ENCODE peak calls at places on chromosomes 12 and 14, in five cellular contexts. X, P, A, B and S are unnamed samples.

GRCh38 chr14:30179381-30180130 is 251.9 kb upstream of the PRKD1 start:
- DNase-seq in X (peak), B (no peak), A (no peak), P (no peak), S (no peak)

GRCh38 chr12:108567388-108567787 is 5.0 kb downstream of the ISCU start:
- DNase-seq in A (no peak), B (no peak), X (no peak), P (no peak), S (peak)

GRCh38 chr14:89489796-89490506 is 72.9 kb upstream of the FOXN3 start:
- DNase-seq in P (no peak), B (no peak), X (peak), A (no peak), S (no peak)

GRCh38 chr14:38758661-38759060 is 344.4 kb downstream of the SEC23A start:
- DNase-seq in B (no peak), A (no peak), X (no peak), P (no peak), S (no peak)

GRCh38 chr14:103199141-103199540 is 75.9 kb downstream of the TNFAIP2 start:
- DNase-seq in B (no peak), A (no peak), X (peak), P (no peak), S (no peak)

GRCh38 chr14:103886304-103887169 is 39.2 kb upstream of the PPP1R13B start:
- DNase-seq in A (no peak), P (no peak), X (no peak), B (no peak), S (no peak)

GRCh38 chr12:74889563-74890236 is 319.9 kb downstream of the KCNC2 start:
- DNase-seq in P (no peak), X (peak), B (peak), A (no peak), S (no peak)

GRCh38 chr12:101351682-101352081 is 55.9 kb downstream of the ARL1 start:
- DNase-seq in A (no peak), P (no peak), X (no peak), B (no peak), S (no peak)

GRCh38 chr12:47882796-47883546 is 21.8 kb downstream of the VDR start:
- DNase-seq in P (no peak), A (no peak), X (peak), B (no peak), S (no peak)

GRCh38 chr12:110039085-110039807 is 9.1 kb downstream of the C12orf76 start:
- DNase-seq in P (no peak), B (no peak), A (no peak), X (peak), S (no peak)

GRCh38 chr12:53688134-53688533 is 12.3 kb upstream of the ATP5MC2 start:
- DNase-seq in B (no peak), X (no peak), A (no peak), P (no peak), S (no peak)

GRCh38 chr12:24172031-24172772 is 222.7 kb upstream of the SOX5 start:
- DNase-seq in X (no peak), P (no peak), B (no peak), A (no peak), S (no peak)

GRCh38 chr12:2318286-2318685 is 265.5 kb downstream of the CACNA1C start:
- DNase-seq in B (no peak), X (no peak), P (no peak), A (no peak), S (no peak)

GRCh38 chr14:29925106-29925722 is 2.4 kb downstream of the PRKD1 start:
- DNase-seq in P (no peak), X (peak), A (no peak), B (no peak), S (no peak)

GRCh38 chr14:105602243-105602750 is 75.9 kb downstream of the TMEM121 start:
- DNase-seq in A (no peak), P (no peak), X (no peak), B (no peak), S (no peak)

GRCh38 chr12:40692617-40693502 is 621 bp downstream of the CNTN1 start:
- DNase-seq in A (no peak), P (peak), X (no peak), B (no peak), S (no peak)

GRCh38 chr12:104218935-104219334 is 3.4 kb downstream of the TXNRD1 start:
- DNase-seq in P (no peak), A (no peak), B (peak), X (peak), S (no peak)

GRCh38 chr12:108367436-108367835 is 28.3 kb upstream of the CMKLR1 start:
- DNase-seq in A (no peak), B (no peak), P (peak), X (peak), S (peak)

GRCh38 chr14:22427771-22428228 is 161.2 kb downstream of the DAD1 start:
- DNase-seq in A (no peak), X (peak), B (no peak), P (no peak), S (peak)

GRCh38 chr14:34450542-34450915 is 11.5 kb downstream of the SPTSSA start:
- DNase-seq in B (no peak), A (no peak), X (no peak), P (no peak), S (no peak)

GRCh38 chr12:28082101-28082500 is 108.2 kb upstream of the CCDC91 start:
- DNase-seq in A (no peak), X (no peak), P (no peak), B (no peak), S (no peak)

GRCh38 chr14:61470954-61471279 is 149.5 kb downstream of the PRKCH start:
- DNase-seq in X (no peak), B (no peak), P (no peak), A (no peak), S (no peak)

GRCh38 chr14:76666746-76667145 is 94.5 kb upstream of the VASH1 start:
- DNase-seq in B (no peak), X (no peak), A (no peak), P (no peak), S (no peak)

GRCh38 chr12:124361074-124361965 is 66.4 kb downstream of the RFLNA start:
- DNase-seq in X (no peak), B (no peak), A (no peak), P (no peak), S (no peak)

GRCh38 chr14:28141662-28142061 is 624.9 kb upstream of the FOXG1 start:
- DNase-seq in P (no peak), B (no peak), X (no peak), A (no peak), S (no peak)

GRCh38 chr12:76299536-76300296 is 48.5 kb downstream of the BBS10 start:
- DNase-seq in P (no peak), A (no peak), B (no peak), X (no peak), S (no peak)

GRCh38 chr14:99937475-99938244 is 127.6 kb upstream of the EVL start:
- DNase-seq in B (no peak), X (no peak), P (no peak), A (no peak), S (no peak)

GRCh38 chr12:27048822-27049752 is 26.7 kb downstream of the MED21 start:
- DNase-seq in A (no peak), B (peak), P (no peak), X (peak), S (no peak)

GRCh38 chr12:47391566-47391965 is 311.8 kb upstream of the AMIGO2 start:
- DNase-seq in A (no peak), P (no peak), X (peak), B (no peak), S (no peak)

GRCh38 chr12:120194226-120194533 is 335 bp downstream of the GCN1 start:
- DNase-seq in X (no peak), B (no peak), A (no peak), P (no peak), S (no peak)

GRCh38 chr14:60266021-60266937 is 17.3 kb downstream of the PPM1A start:
- DNase-seq in P (no peak), A (no peak), X (no peak), B (no peak), S (no peak)

GRCh38 chr12:108622425-108622824 is 11.3 kb downstream of the SELPLG start:
- DNase-seq in A (no peak), X (peak), P (no peak), B (no peak), S (peak)

GRCh38 chr12:46487567-46488131 is 115.1 kb upstream of the SLC38A2 start:
- DNase-seq in A (no peak), X (no peak), B (no peak), P (no peak), S (no peak)

GRCh38 chr12:507261-507853 is 47.6 kb downstream of the B4GALNT3 start:
- DNase-seq in P (peak), B (no peak), A (no peak), X (no peak), S (no peak)

GRCh38 chr14:80705241-80705980 is 236.1 kb downstream of the CEP128 start:
- DNase-seq in A (no peak), X (no peak), B (no peak), P (no peak), S (no peak)

DNA sequence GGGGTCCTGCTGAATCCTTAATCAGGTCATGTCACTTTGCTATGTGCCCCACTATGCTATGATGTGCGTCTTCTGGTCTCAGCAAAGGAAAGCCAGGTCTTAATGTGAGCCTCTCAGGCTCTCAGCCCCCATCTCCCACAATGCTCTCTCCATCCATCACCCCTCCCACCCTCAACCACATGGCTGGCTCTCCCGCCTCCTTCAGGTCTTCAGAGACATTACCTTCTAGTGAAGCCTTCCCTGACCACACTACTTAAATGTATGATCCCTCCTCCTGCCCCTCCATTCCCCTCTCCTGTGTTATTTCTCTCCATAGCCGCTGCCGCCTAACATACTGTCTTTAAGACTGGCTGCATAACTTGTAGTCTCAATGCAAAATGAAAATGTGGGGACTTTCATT is 50.5 kb downstream of the KRT80 start:
- DNase-seq in X (no peak), B (no peak), A (no peak), P (no peak), S (no peak)
- TF ChIP-seq CTCF in X (no peak), B (peak), A (no peak), P (no peak), S (no peak)

GRCh38 chr14:37124617-37125016 is 47.8 kb downstream of the SLC25A21 start:
- DNase-seq in B (no peak), X (no peak), P (no peak), A (peak), S (no peak)
- TF ChIP-seq CTCF in B (no peak), X (no peak), P (no peak), A (peak), S (no peak)

DNA sequence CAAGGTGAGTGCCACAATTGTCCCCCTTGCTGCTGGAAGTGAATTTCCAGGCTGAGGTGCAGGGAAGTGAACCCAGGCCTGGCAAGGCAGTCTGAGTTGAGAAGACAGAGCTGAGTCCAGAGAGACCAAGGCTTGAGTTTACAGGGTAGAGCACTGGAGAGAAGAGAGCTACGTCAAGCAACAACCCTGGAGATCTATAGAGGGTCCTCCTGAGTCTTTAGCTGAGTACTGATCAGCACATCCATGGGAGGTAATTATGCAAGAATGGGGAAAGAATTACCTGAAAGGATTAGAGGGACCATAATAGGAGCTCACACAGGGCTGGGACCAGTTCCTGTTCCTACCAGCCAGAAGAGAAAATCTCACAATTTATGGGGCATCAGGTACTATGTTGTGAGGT is 190.7 kb downstream of the NEDD1 start:
- DNase-seq in A (no peak), X (no peak), P (no peak), B (no peak), S (no peak)
- TF ChIP-seq CTCF in A (no peak), X (no peak), P (no peak), B (no peak), S (no peak)

DNA sequence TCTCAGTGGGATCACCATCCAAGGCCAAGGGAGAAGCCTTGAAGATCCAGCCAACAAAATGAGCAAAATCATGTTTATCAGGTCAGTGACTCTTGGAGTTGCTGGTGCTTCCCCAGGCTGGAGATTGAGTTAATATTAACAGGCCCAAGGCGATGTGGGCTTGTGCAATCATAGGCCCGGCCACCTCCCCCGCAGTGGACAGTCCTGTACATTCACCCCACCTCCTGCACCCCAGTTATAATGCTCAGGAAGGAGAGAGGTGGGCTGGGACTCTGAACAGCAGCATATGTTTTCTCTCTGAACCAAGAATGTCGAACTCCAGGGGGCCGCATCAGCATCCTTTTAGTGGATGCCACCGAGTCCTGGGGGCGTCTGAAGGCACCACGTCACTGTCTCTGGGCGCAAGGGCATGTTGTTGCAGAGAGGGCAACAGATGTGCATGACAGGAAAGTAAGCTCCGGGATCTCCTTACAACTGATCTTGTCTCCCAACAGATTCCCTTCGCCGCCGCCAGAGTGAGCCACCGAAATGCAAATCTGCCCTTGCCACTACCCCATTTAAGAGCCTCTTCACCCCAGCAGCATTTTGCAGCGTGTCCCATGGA is 32.2 kb upstream of the SERPINA6 start:
- DNase-seq in A (peak), P (peak), B (no peak), X (peak), S (peak)
- TF ChIP-seq CTCF in A (peak), P (no peak), B (peak), X (peak), S (peak)

GRCh38 chr14:68894123-68894522 is 85.0 kb downstream of the ACTN1 start:
- DNase-seq in A (no peak), B (peak), X (peak), P (no peak), S (no peak)

GRCh38 chr14:68895304-68895703 is 83.8 kb downstream of the ACTN1 start:
- DNase-seq in A (no peak), P (no peak), B (no peak), X (no peak), S (no peak)

GRCh38 chr14:68894802-68895201 is 84.3 kb downstream of the ACTN1 start:
- DNase-seq in B (no peak), A (no peak), X (peak), P (no peak), S (no peak)

GRCh38 chr14:68897559-68898160 is 81.4 kb downstream of the ACTN1 start:
- DNase-seq in X (no peak), P (no peak), A (no peak), B (no peak), S (no peak)

GRCh38 chr14:68896132-68896531 is 83.0 kb downstream of the ACTN1 start:
- DNase-seq in P (no peak), B (no peak), X (no peak), A (no peak), S (no peak)
- TF ChIP-seq CTCF in P (no peak), B (peak), X (peak), A (peak), S (no peak)

DNA sequence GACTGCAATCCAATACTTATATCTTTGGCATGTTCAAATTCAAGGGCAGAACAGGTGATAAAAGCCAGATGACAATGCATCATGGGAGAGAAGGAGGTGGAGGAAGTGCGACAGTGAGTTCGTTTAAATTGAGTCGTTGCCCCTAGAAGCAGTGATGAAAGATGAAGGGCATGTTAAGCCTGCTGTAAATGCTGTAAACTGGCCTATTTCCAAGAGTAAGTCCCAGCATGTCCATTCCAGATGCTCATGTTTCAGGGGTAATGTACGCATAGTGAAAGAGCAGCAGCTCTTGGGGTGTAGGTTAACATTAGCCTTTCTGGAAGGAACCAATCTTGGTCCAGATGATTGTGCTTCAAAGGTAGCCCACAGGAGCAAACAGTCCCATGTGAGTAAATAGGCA is 97.1 kb downstream of the C2CD5 start:
- DNase-seq in A (no peak), X (no peak), B (peak), P (no peak), S (no peak)
- TF ChIP-seq CTCF in A (no peak), X (no peak), B (no peak), P (no peak), S (no peak)

DNA sequence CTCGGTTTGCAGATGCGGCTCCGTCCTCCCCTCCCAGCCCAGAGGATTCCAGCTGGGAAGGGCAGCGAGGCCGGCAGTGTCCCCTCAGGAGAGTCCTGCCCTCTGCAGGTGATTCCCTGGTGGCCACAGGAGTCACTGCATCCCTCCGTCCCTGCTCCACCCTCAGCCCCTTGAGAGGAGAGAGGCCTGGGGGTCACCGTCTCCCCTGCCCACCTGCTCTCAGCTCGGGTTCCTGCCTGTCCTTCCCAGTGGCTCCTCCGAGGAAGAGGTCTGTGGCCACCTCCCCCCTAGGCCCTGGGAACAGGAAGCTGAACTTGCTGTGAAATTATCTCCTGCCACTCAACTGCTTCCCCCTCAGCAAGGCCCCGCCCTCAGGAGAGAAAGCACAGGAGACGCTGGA is 12.9 kb upstream of the GALNT9 start:
- DNase-seq in A (no peak), B (no peak), P (no peak), X (no peak), S (no peak)
- TF ChIP-seq CTCF in A (no peak), B (peak), P (no peak), X (no peak), S (peak)

GRCh38 chr12:126055521-126055920 is 990.3 kb downstream of the AACS start:
- DNase-seq in X (peak), A (no peak), B (no peak), P (peak), S (no peak)

GRCh38 chr12:126051611-126052107 is 986.4 kb downstream of the AACS start:
- DNase-seq in X (peak), B (peak), P (no peak), A (no peak), S (no peak)
- TF ChIP-seq CTCF in X (no peak), B (no peak), P (no peak), A (no peak), S (no peak)